ENCODE peak calls at places on chromosomes 1 and 21, in eight cellular contexts. One of them, this sample, is unnamed.

GRCh38 chr1:150813028-150813707 is 5.1 kb upstream of the CTSK start:
- DNase-seq in AG10803: peak
- DNase-seq in pancreas: peak
- DNase-seq in activated gamma-delta T cell treated with Interleukin-2 at 50 U/mL for 16 hours: no peak
- DNase-seq in WERI-Rb-1: peak
- DNase-seq in A549: peak
- DNase-seq in stimulated activated CD4-positive, alpha-beta T cell treated with anti-CD3 and anti-CD28 coated beads, Interleukin-2, amount 100 ng/mL, for 24 hours: no peak
- DNase-seq in AG04450: peak
- DNase-seq in this sample: no peak

GRCh38 chr1:215114154-215114933 is 31.8 kb downstream of the KCNK2 start:
- DNase-seq in A549: no peak
- DNase-seq in WERI-Rb-1: no peak
- DNase-seq in activated gamma-delta T cell treated with Interleukin-2 at 50 U/mL for 16 hours: no peak
- DNase-seq in pancreas: no peak
- DNase-seq in stimulated activated CD4-positive, alpha-beta T cell treated with anti-CD3 and anti-CD28 coated beads, Interleukin-2, amount 100 ng/mL, for 24 hours: no peak
- DNase-seq in AG10803: peak
- DNase-seq in AG04450: peak
- DNase-seq in this sample: no peak

GRCh38 chr1:10727703-10728348 is 68.6 kb downstream of the CASZ1 start:
- DNase-seq in A549: no peak
- DNase-seq in AG04450: no peak
- DNase-seq in pancreas: peak
- DNase-seq in AG10803: no peak
- DNase-seq in stimulated activated CD4-positive, alpha-beta T cell treated with anti-CD3 and anti-CD28 coated beads, Interleukin-2, amount 100 ng/mL, for 24 hours: no peak
- DNase-seq in WERI-Rb-1: no peak
- DNase-seq in activated gamma-delta T cell treated with Interleukin-2 at 50 U/mL for 16 hours: no peak
- DNase-seq in this sample: no peak

GRCh38 chr1:221891708-221892107 is 149.8 kb upstream of the DUSP10 start:
- DNase-seq in AG04450: no peak
- DNase-seq in pancreas: no peak
- DNase-seq in activated gamma-delta T cell treated with Interleukin-2 at 50 U/mL for 16 hours: no peak
- DNase-seq in AG10803: peak
- DNase-seq in A549: no peak
- DNase-seq in WERI-Rb-1: no peak
- DNase-seq in stimulated activated CD4-positive, alpha-beta T cell treated with anti-CD3 and anti-CD28 coated beads, Interleukin-2, amount 100 ng/mL, for 24 hours: no peak
- DNase-seq in this sample: no peak

GRCh38 chr1:100441651-100442050 is 89.3 kb downstream of the CDC14A start:
- DNase-seq in AG10803: no peak
- DNase-seq in activated gamma-delta T cell treated with Interleukin-2 at 50 U/mL for 16 hours: no peak
- DNase-seq in WERI-Rb-1: no peak
- DNase-seq in A549: no peak
- DNase-seq in stimulated activated CD4-positive, alpha-beta T cell treated with anti-CD3 and anti-CD28 coated beads, Interleukin-2, amount 100 ng/mL, for 24 hours: no peak
- DNase-seq in AG04450: no peak
- DNase-seq in pancreas: no peak
- DNase-seq in this sample: no peak

GRCh38 chr1:29197590-29197924 is 15.9 kb upstream of the SRSF4 start:
- DNase-seq in AG04450: no peak
- DNase-seq in AG10803: peak
- DNase-seq in activated gamma-delta T cell treated with Interleukin-2 at 50 U/mL for 16 hours: peak
- DNase-seq in pancreas: no peak
- DNase-seq in WERI-Rb-1: peak
- DNase-seq in stimulated activated CD4-positive, alpha-beta T cell treated with anti-CD3 and anti-CD28 coated beads, Interleukin-2, amount 100 ng/mL, for 24 hours: no peak
- DNase-seq in A549: peak
- DNase-seq in this sample: no peak

GRCh38 chr1:75035536-75035935 is 98.7 kb upstream of the LHX8 start:
- DNase-seq in AG04450: no peak
- DNase-seq in stimulated activated CD4-positive, alpha-beta T cell treated with anti-CD3 and anti-CD28 coated beads, Interleukin-2, amount 100 ng/mL, for 24 hours: no peak
- DNase-seq in AG10803: no peak
- DNase-seq in activated gamma-delta T cell treated with Interleukin-2 at 50 U/mL for 16 hours: no peak
- DNase-seq in A549: no peak
- DNase-seq in WERI-Rb-1: no peak
- DNase-seq in pancreas: no peak
- DNase-seq in this sample: no peak

GRCh38 chr21:33451634-33452071 is 28.1 kb downstream of the TMEM50B start:
- DNase-seq in pancreas: no peak
- DNase-seq in WERI-Rb-1: no peak
- DNase-seq in AG04450: no peak
- DNase-seq in stimulated activated CD4-positive, alpha-beta T cell treated with anti-CD3 and anti-CD28 coated beads, Interleukin-2, amount 100 ng/mL, for 24 hours: no peak
- DNase-seq in A549: no peak
- DNase-seq in activated gamma-delta T cell treated with Interleukin-2 at 50 U/mL for 16 hours: no peak
- DNase-seq in AG10803: peak
- DNase-seq in this sample: no peak

GRCh38 chr1:234218078-234218477 is 155.2 kb upstream of the COA6 start:
- DNase-seq in activated gamma-delta T cell treated with Interleukin-2 at 50 U/mL for 16 hours: no peak
- DNase-seq in pancreas: no peak
- DNase-seq in WERI-Rb-1: peak
- DNase-seq in A549: no peak
- DNase-seq in AG10803: no peak
- DNase-seq in AG04450: no peak
- DNase-seq in stimulated activated CD4-positive, alpha-beta T cell treated with anti-CD3 and anti-CD28 coated beads, Interleukin-2, amount 100 ng/mL, for 24 hours: no peak
- DNase-seq in this sample: no peak

GRCh38 chr1:89721351-89721750 is 88.4 kb downstream of the LRRC8C start:
- DNase-seq in WERI-Rb-1: no peak
- DNase-seq in pancreas: no peak
- DNase-seq in AG10803: peak
- DNase-seq in AG04450: no peak
- DNase-seq in activated gamma-delta T cell treated with Interleukin-2 at 50 U/mL for 16 hours: peak
- DNase-seq in A549: no peak
- DNase-seq in stimulated activated CD4-positive, alpha-beta T cell treated with anti-CD3 and anti-CD28 coated beads, Interleukin-2, amount 100 ng/mL, for 24 hours: peak
- DNase-seq in this sample: no peak

GRCh38 chr1:3399732-3400131 is 54.7 kb upstream of the ARHGEF16 start:
- DNase-seq in activated gamma-delta T cell treated with Interleukin-2 at 50 U/mL for 16 hours: no peak
- DNase-seq in WERI-Rb-1: no peak
- DNase-seq in stimulated activated CD4-positive, alpha-beta T cell treated with anti-CD3 and anti-CD28 coated beads, Interleukin-2, amount 100 ng/mL, for 24 hours: no peak
- DNase-seq in pancreas: no peak
- DNase-seq in AG10803: peak
- DNase-seq in A549: no peak
- DNase-seq in AG04450: no peak
- DNase-seq in this sample: no peak

GRCh38 chr1:156667968-156668709 is 9.1 kb downstream of the NES start:
- DNase-seq in AG10803: no peak
- DNase-seq in AG04450: no peak
- DNase-seq in WERI-Rb-1: peak
- DNase-seq in stimulated activated CD4-positive, alpha-beta T cell treated with anti-CD3 and anti-CD28 coated beads, Interleukin-2, amount 100 ng/mL, for 24 hours: no peak
- DNase-seq in pancreas: no peak
- DNase-seq in A549: no peak
- DNase-seq in activated gamma-delta T cell treated with Interleukin-2 at 50 U/mL for 16 hours: no peak
- DNase-seq in this sample: no peak

GRCh38 chr1:220655509-220655908 is 34.7 kb upstream of the C1orf115 start:
- DNase-seq in WERI-Rb-1: no peak
- DNase-seq in stimulated activated CD4-positive, alpha-beta T cell treated with anti-CD3 and anti-CD28 coated beads, Interleukin-2, amount 100 ng/mL, for 24 hours: no peak
- DNase-seq in A549: no peak
- DNase-seq in pancreas: no peak
- DNase-seq in AG04450: no peak
- DNase-seq in activated gamma-delta T cell treated with Interleukin-2 at 50 U/mL for 16 hours: no peak
- DNase-seq in AG10803: no peak
- DNase-seq in this sample: no peak

GRCh38 chr1:5967351-5968160 is 24.7 kb downstream of the NPHP4 start:
- DNase-seq in AG04450: no peak
- DNase-seq in WERI-Rb-1: no peak
- DNase-seq in AG10803: peak
- DNase-seq in activated gamma-delta T cell treated with Interleukin-2 at 50 U/mL for 16 hours: no peak
- DNase-seq in pancreas: no peak
- DNase-seq in A549: no peak
- DNase-seq in stimulated activated CD4-positive, alpha-beta T cell treated with anti-CD3 and anti-CD28 coated beads, Interleukin-2, amount 100 ng/mL, for 24 hours: no peak
- DNase-seq in this sample: no peak

GRCh38 chr1:30145723-30146263 is 577.6 kb downstream of the MATN1 start:
- DNase-seq in A549: no peak
- DNase-seq in AG04450: no peak
- DNase-seq in WERI-Rb-1: no peak
- DNase-seq in pancreas: no peak
- DNase-seq in activated gamma-delta T cell treated with Interleukin-2 at 50 U/mL for 16 hours: no peak
- DNase-seq in stimulated activated CD4-positive, alpha-beta T cell treated with anti-CD3 and anti-CD28 coated beads, Interleukin-2, amount 100 ng/mL, for 24 hours: no peak
- DNase-seq in AG10803: no peak
- DNase-seq in this sample: no peak

GRCh38 chr1:10833630-10834557 is 37.4 kb upstream of the CASZ1 start:
- DNase-seq in WERI-Rb-1: no peak
- DNase-seq in AG04450: no peak
- DNase-seq in A549: peak
- DNase-seq in activated gamma-delta T cell treated with Interleukin-2 at 50 U/mL for 16 hours: no peak
- DNase-seq in pancreas: no peak
- DNase-seq in stimulated activated CD4-positive, alpha-beta T cell treated with anti-CD3 and anti-CD28 coated beads, Interleukin-2, amount 100 ng/mL, for 24 hours: no peak
- DNase-seq in AG10803: peak
- DNase-seq in this sample: no peak

GRCh38 chr1:206631085-206631509 is 4.2 kb upstream of the DYRK3 start:
- DNase-seq in A549: peak
- DNase-seq in stimulated activated CD4-positive, alpha-beta T cell treated with anti-CD3 and anti-CD28 coated beads, Interleukin-2, amount 100 ng/mL, for 24 hours: peak
- DNase-seq in activated gamma-delta T cell treated with Interleukin-2 at 50 U/mL for 16 hours: no peak
- DNase-seq in pancreas: peak
- DNase-seq in AG04450: peak
- DNase-seq in AG10803: peak
- DNase-seq in WERI-Rb-1: peak
- DNase-seq in this sample: no peak

GRCh38 chr1:7458946-7459345 is 312.1 kb upstream of the VAMP3 start:
- DNase-seq in stimulated activated CD4-positive, alpha-beta T cell treated with anti-CD3 and anti-CD28 coated beads, Interleukin-2, amount 100 ng/mL, for 24 hours: no peak
- DNase-seq in WERI-Rb-1: peak
- DNase-seq in pancreas: no peak
- DNase-seq in activated gamma-delta T cell treated with Interleukin-2 at 50 U/mL for 16 hours: no peak
- DNase-seq in AG04450: no peak
- DNase-seq in AG10803: peak
- DNase-seq in A549: no peak
- DNase-seq in this sample: no peak

GRCh38 chr1:148160421-148161251 is 8.6 kb upstream of the NBPF11 start:
- DNase-seq in pancreas: no peak
- DNase-seq in AG04450: no peak
- DNase-seq in WERI-Rb-1: peak
- DNase-seq in stimulated activated CD4-positive, alpha-beta T cell treated with anti-CD3 and anti-CD28 coated beads, Interleukin-2, amount 100 ng/mL, for 24 hours: no peak
- DNase-seq in activated gamma-delta T cell treated with Interleukin-2 at 50 U/mL for 16 hours: no peak
- DNase-seq in A549: no peak
- DNase-seq in AG10803: no peak
- DNase-seq in this sample: no peak

GRCh38 chr1:159084152-159084551 is 7.6 kb upstream of the AIM2 start:
- DNase-seq in activated gamma-delta T cell treated with Interleukin-2 at 50 U/mL for 16 hours: no peak
- DNase-seq in AG04450: no peak
- DNase-seq in WERI-Rb-1: no peak
- DNase-seq in stimulated activated CD4-positive, alpha-beta T cell treated with anti-CD3 and anti-CD28 coated beads, Interleukin-2, amount 100 ng/mL, for 24 hours: no peak
- DNase-seq in pancreas: no peak
- DNase-seq in AG10803: no peak
- DNase-seq in A549: no peak
- DNase-seq in this sample: no peak

GRCh38 chr1:200242379-200243041 is 167.3 kb downstream of the ZNF281 start:
- DNase-seq in A549: no peak
- DNase-seq in AG04450: no peak
- DNase-seq in WERI-Rb-1: peak
- DNase-seq in AG10803: no peak
- DNase-seq in stimulated activated CD4-positive, alpha-beta T cell treated with anti-CD3 and anti-CD28 coated beads, Interleukin-2, amount 100 ng/mL, for 24 hours: no peak
- DNase-seq in activated gamma-delta T cell treated with Interleukin-2 at 50 U/mL for 16 hours: no peak
- DNase-seq in pancreas: no peak
- DNase-seq in this sample: no peak

GRCh38 chr21:31780944-31781343 is 49.0 kb upstream of the SCAF4 start:
- DNase-seq in stimulated activated CD4-positive, alpha-beta T cell treated with anti-CD3 and anti-CD28 coated beads, Interleukin-2, amount 100 ng/mL, for 24 hours: no peak
- DNase-seq in AG10803: no peak
- DNase-seq in AG04450: no peak
- DNase-seq in activated gamma-delta T cell treated with Interleukin-2 at 50 U/mL for 16 hours: no peak
- DNase-seq in A549: no peak
- DNase-seq in WERI-Rb-1: no peak
- DNase-seq in pancreas: no peak
- DNase-seq in this sample: no peak

GRCh38 chr1:53947172-53947835 is 1.2 kb downstream of the LRRC42 start:
- DNase-seq in pancreas: no peak
- DNase-seq in A549: no peak
- DNase-seq in activated gamma-delta T cell treated with Interleukin-2 at 50 U/mL for 16 hours: no peak
- DNase-seq in stimulated activated CD4-positive, alpha-beta T cell treated with anti-CD3 and anti-CD28 coated beads, Interleukin-2, amount 100 ng/mL, for 24 hours: no peak
- DNase-seq in AG10803: peak
- DNase-seq in WERI-Rb-1: no peak
- DNase-seq in AG04450: no peak
- DNase-seq in this sample: no peak

GRCh38 chr1:186231861-186232436 is 143.1 kb downstream of the TPR start:
- DNase-seq in activated gamma-delta T cell treated with Interleukin-2 at 50 U/mL for 16 hours: no peak
- DNase-seq in pancreas: no peak
- DNase-seq in WERI-Rb-1: no peak
- DNase-seq in stimulated activated CD4-positive, alpha-beta T cell treated with anti-CD3 and anti-CD28 coated beads, Interleukin-2, amount 100 ng/mL, for 24 hours: no peak
- DNase-seq in AG04450: no peak
- DNase-seq in A549: no peak
- DNase-seq in AG10803: no peak
- DNase-seq in this sample: no peak

GRCh38 chr1:183546427-183546826 is 43.8 kb downstream of the NCF2 start:
- DNase-seq in stimulated activated CD4-positive, alpha-beta T cell treated with anti-CD3 and anti-CD28 coated beads, Interleukin-2, amount 100 ng/mL, for 24 hours: no peak
- DNase-seq in WERI-Rb-1: no peak
- DNase-seq in A549: no peak
- DNase-seq in pancreas: no peak
- DNase-seq in AG04450: no peak
- DNase-seq in AG10803: no peak
- DNase-seq in activated gamma-delta T cell treated with Interleukin-2 at 50 U/mL for 16 hours: no peak
- DNase-seq in this sample: no peak

GRCh38 chr1:170705981-170706380 is 42.0 kb downstream of the PRRX1 start:
- DNase-seq in AG04450: no peak
- DNase-seq in pancreas: no peak
- DNase-seq in A549: no peak
- DNase-seq in AG10803: no peak
- DNase-seq in activated gamma-delta T cell treated with Interleukin-2 at 50 U/mL for 16 hours: no peak
- DNase-seq in WERI-Rb-1: no peak
- DNase-seq in stimulated activated CD4-positive, alpha-beta T cell treated with anti-CD3 and anti-CD28 coated beads, Interleukin-2, amount 100 ng/mL, for 24 hours: no peak
- DNase-seq in this sample: no peak

GRCh38 chr1:227726924-227727599 is 8.0 kb downstream of the JMJD4 start:
- DNase-seq in WERI-Rb-1: no peak
- DNase-seq in activated gamma-delta T cell treated with Interleukin-2 at 50 U/mL for 16 hours: no peak
- DNase-seq in AG04450: no peak
- DNase-seq in A549: no peak
- DNase-seq in pancreas: no peak
- DNase-seq in AG10803: no peak
- DNase-seq in stimulated activated CD4-positive, alpha-beta T cell treated with anti-CD3 and anti-CD28 coated beads, Interleukin-2, amount 100 ng/mL, for 24 hours: no peak
- DNase-seq in this sample: no peak

GRCh38 chr1:203308205-203309114 is 3.1 kb downstream of the BTG2 start:
- DNase-seq in AG10803: no peak
- DNase-seq in activated gamma-delta T cell treated with Interleukin-2 at 50 U/mL for 16 hours: no peak
- DNase-seq in pancreas: no peak
- DNase-seq in AG04450: no peak
- DNase-seq in stimulated activated CD4-positive, alpha-beta T cell treated with anti-CD3 and anti-CD28 coated beads, Interleukin-2, amount 100 ng/mL, for 24 hours: no peak
- DNase-seq in A549: no peak
- DNase-seq in WERI-Rb-1: no peak
- DNase-seq in this sample: no peak

GRCh38 chr1:239814306-239814881 is 277.3 kb upstream of the FMN2 start:
- DNase-seq in stimulated activated CD4-positive, alpha-beta T cell treated with anti-CD3 and anti-CD28 coated beads, Interleukin-2, amount 100 ng/mL, for 24 hours: peak
- DNase-seq in pancreas: no peak
- DNase-seq in A549: peak
- DNase-seq in AG04450: no peak
- DNase-seq in activated gamma-delta T cell treated with Interleukin-2 at 50 U/mL for 16 hours: no peak
- DNase-seq in WERI-Rb-1: no peak
- DNase-seq in AG10803: peak
- DNase-seq in this sample: no peak

GRCh38 chr1:58975888-58976287 is 192.0 kb upstream of the JUN start:
- DNase-seq in WERI-Rb-1: no peak
- DNase-seq in activated gamma-delta T cell treated with Interleukin-2 at 50 U/mL for 16 hours: no peak
- DNase-seq in AG04450: no peak
- DNase-seq in A549: no peak
- DNase-seq in pancreas: no peak
- DNase-seq in stimulated activated CD4-positive, alpha-beta T cell treated with anti-CD3 and anti-CD28 coated beads, Interleukin-2, amount 100 ng/mL, for 24 hours: no peak
- DNase-seq in AG10803: no peak
- DNase-seq in this sample: no peak

This sample was measured in ascending aorta.